ENCODE peak calls at places on chromosome X, in five cellular contexts. A is A549, K is ovary, H is upper lobe of left lung, I is transverse colon. V is an unnamed sample. For H3K4me1, the result is how much of the 10 kb centered on the place peaks cover.

GRCh38 chrX:116667346-116667745 is 204.6 kb upstream of the CT83 start:
- DNase-seq in A (no peak), I (no peak), H (no peak), K (no peak), V (no peak)

GRCh38 chrX:43870758-43871419 is 11.4 kb downstream of the MAOB start:
- DNase-seq in A (no peak), K (peak), H (no peak), I (no peak), V (no peak)

GRCh38 chrX:150508018-150508417 is 60.4 kb upstream of the MTM1 start:
- DNase-seq in K (peak), A (no peak), I (no peak), H (no peak), V (no peak)

GRCh38 chrX:65706041-65706828 is 38.8 kb downstream of the MSN start:
- DNase-seq in I (no peak), K (no peak), H (no peak), A (peak), V (no peak)

GRCh38 chrX:120485562-120486520 is 16.7 kb upstream of the LAMP2 start:
- DNase-seq in I (peak), K (peak), A (peak), H (peak), V (peak)

GRCh38 chrX:148601034-148601433 is 100.6 kb downstream of the AFF2 start:
- DNase-seq in A (no peak), K (no peak), I (no peak), H (no peak), V (no peak)

GRCh38 chrX:139851730-139852129 is 81.1 kb downstream of the ATP11C start:
- DNase-seq in A (no peak), I (no peak), K (no peak), H (no peak), V (no peak)

GRCh38 chrX:115547448-115547847 is 13.5 kb upstream of the PLS3 start:
- DNase-seq in I (no peak), H (no peak), A (no peak), K (no peak), V (no peak)

GRCh38 chrX:97471071-97471470 is 587.4 kb downstream of the RPA4 start:
- DNase-seq in A (no peak), I (no peak), K (no peak), H (no peak), V (no peak)

GRCh38 chrX:19566359-19567141 is 51.2 kb upstream of the MAP3K15 start:
- DNase-seq in A (no peak), I (peak), K (no peak), H (no peak), V (no peak)

GRCh38 chrX:2697741-2698294 is 6.7 kb downstream of the CD99 start:
- DNase-seq in H (no peak), I (no peak), K (no peak), A (no peak), V (no peak)

GRCh38 chrX:11543249-11543648 is 122.5 kb downstream of the ARHGAP6 start:
- DNase-seq in I (no peak), A (no peak), H (no peak), K (no peak), V (no peak)

GRCh38 chrX:30831082-30831481 is 58.0 kb downstream of the TAB3 start:
- DNase-seq in K (no peak), H (no peak), I (no peak), A (no peak), V (no peak)

GRCh38 chrX:150515801-150516200 is 52.6 kb upstream of the MTM1 start:
- DNase-seq in H (no peak), I (no peak), K (no peak), A (no peak), V (no peak)

GRCh38 chrX:20363003-20363674 is 96.4 kb upstream of the RPS6KA3 start:
- DNase-seq in I (peak), K (no peak), A (no peak), H (no peak), V (no peak)

DNA sequence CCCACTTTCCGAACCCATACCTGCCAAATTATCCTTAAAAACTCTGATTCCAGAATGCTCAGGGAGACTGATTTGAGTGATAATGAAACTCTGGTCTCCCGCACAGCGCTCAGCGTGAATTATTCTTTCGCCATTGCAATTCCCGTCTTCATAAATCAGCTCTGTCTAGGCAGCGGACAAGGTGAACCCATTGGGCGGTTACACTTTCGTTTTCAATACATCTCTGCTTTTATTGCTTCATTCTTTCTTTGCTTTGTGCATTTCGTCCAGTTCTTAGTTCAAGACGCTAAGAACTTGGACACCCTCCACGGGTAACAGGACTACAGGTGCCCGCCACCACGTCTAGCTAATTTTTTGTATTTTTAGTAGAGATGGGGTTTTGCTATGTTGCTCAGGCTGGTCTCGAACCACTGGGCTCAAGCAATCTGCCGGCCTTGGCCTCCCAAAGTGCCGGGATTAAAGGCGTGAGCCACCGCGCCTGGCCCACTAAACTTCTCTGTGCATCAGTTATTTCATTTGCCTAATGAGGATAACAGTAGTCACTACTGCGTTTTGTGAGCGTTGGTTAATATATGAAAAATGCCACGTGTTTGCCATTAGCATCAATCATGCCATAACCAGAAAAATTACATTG is 930 bp upstream of the PGK1 start:
- DNase-seq in I (no peak), K (no peak), A (no peak), H (no peak), V (no peak)
- H3K4me1 ChIP-seq in I (under half), K (under half), A (under half), H (under half), V (under half)

GRCh38 chrX:13110427-13111324 is 66.3 kb upstream of the FAM9C start:
- DNase-seq in A (peak), H (peak), I (peak), K (peak), V (no peak)
- TF ChIP-seq EP300 in A (peak), H (no peak), I (peak), K (no peak), V (peak)

GRCh38 chrX:9980927-9981326 is 13.8 kb downstream of the CLDN34 start:
- DNase-seq in K (no peak), A (no peak), I (no peak), H (no peak), V (no peak)
- H3K4me1 ChIP-seq in K (under half), A (under half), I (under half), H (under half), V (under half)

DNA sequence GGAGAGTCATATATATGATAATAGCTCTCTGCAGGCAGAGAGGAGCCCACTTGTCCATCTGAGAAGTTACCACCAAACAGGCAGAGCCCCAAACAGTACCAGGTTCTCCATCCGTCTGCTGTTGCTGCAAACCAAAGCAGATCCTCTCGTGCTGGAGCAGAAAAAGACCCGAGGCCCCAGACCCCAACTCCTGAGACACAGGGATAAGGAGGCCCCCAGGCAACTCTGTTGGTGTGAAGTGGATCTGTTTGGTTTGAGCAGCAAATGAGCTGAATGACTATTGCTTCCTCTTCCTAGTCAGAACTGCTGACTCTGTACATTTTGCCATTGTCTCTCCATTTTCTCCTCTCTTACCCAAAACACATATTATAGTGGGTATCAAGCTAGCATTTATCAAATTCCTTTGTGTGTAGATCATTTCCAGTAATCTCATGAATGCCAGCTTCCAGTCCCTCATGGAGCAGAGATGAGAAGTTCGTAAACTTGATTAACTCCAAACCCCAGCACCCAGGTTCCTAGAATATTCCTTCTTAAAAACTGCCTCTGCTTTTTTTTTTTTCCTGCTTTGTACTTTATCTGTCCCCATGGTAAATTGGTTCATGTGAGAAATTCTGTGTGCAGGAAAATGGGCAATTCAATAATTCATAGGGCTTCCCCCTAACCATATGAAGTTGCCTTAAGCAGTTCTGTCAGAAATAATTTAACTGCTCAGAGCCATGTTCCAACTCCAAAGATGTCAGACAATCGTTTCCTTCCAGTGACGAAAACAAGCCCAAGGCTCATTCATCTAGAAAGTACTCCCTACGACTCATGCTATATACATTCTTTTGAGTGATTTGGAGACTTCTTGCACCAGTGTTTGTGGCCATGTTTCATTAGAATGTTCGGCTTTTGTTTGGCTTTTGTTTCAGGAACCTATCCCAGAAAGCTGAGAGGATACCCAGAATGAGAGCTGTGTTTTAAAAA is 98.6 kb upstream of the ATXN3L start:
- DNase-seq in K (no peak), H (no peak), A (no peak), I (no peak), V (no peak)
- TF ChIP-seq EP300 in K (no peak), H (no peak), A (no peak), I (no peak), V (no peak)

GRCh38 chrX:38900719-38901118 is 99.5 kb downstream of the MID1IP1 start:
- DNase-seq in A (no peak), H (no peak), K (no peak), I (no peak), V (no peak)
- H3K4me1 ChIP-seq in A (under half), H (under half), K (under half), I (under half), V (under half)

DNA sequence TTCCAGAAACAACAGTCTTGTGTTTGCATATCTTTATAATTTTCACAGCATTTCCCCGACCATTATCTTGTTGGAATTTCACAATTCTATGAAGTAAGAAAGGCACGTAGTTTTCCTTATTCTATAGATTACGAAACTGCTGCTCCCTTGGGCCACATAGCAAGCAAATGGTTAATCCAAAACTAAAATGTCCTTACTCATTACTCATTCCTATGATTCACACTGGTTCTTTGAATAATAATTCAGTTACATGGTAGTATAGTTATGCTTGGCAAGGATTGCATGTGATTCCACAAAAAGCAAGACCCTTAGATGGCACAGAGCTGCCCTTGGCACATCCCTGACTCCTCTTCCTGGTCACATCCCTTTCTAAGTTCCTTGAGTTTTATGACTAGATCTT is 51.2 kb downstream of the OR13H1 start:
- DNase-seq in H (no peak), I (no peak), K (no peak), A (no peak), V (no peak)
- TF ChIP-seq EP300 in H (no peak), I (no peak), K (no peak), A (no peak), V (no peak)

DNA sequence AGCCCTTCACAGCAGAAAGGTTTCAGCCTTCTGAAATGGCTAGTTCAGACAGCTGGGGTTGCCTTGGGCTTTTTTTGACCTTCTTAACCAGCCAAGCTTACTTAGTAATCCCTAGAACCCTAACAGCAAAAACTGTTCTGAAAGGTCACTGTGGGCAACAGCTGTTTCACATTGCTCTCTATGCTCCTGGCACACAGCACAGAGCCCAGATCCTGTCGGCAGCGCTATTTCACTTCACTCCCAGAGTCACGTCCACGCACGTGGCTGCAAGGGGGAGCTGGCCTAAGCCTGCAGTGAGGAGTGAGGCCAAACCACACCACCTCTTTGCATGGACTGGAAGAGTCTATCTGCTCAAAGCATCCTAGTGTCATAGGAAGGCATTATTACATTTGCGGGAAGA is 32.0 kb upstream of the STS start:
- DNase-seq in H (no peak), A (no peak), I (no peak), K (peak), V (no peak)
- H3K4me1 ChIP-seq in H (under half), A (under half), I (under half), K (under half), V (under half)

GRCh38 chrX:72129661-72130060 is 2.1 kb downstream of the RTL5 start:
- DNase-seq in H (no peak), K (no peak), A (no peak), I (no peak), V (no peak)
- TF ChIP-seq EP300 in H (no peak), K (no peak), A (no peak), I (no peak), V (no peak)